ENCODE peak calls at places on chromosomes 16 and 17, in six cellular contexts. S, Z, V, R, Y and H are unnamed samples. For H3K4me1, the result is how much of the 10 kb centered on the place peaks cover.

GRCh38 chr16:9843424-9844013 is 338.7 kb downstream of the GRIN2A start:
- DNase-seq in Y (no peak), Z (no peak), R (peak), V (no peak), S (no peak), H (no peak)

GRCh38 chr17:82302498-82302963 is 14.9 kb downstream of the CD7 start:
- DNase-seq in Z (no peak), S (no peak), Y (no peak), V (no peak), R (no peak), H (peak)

GRCh38 chr17:62984801-62985200 is 18.8 kb downstream of the TANC2 start:
- DNase-seq in R (no peak), Y (no peak), S (no peak), V (no peak), Z (no peak), H (no peak)

GRCh38 chr17:58329808-58330543 is 1.4 kb upstream of the TSPOAP1 start:
- DNase-seq in S (no peak), R (no peak), Y (no peak), Z (no peak), V (no peak), H (no peak)

GRCh38 chr17:64683791-64684190 is 21.7 kb upstream of the SMURF2 start:
- DNase-seq in Z (no peak), S (peak), R (no peak), Y (no peak), V (no peak), H (no peak)

GRCh38 chr16:4515611-4516233 is 22.9 kb downstream of the CDIP1 start:
- DNase-seq in R (no peak), S (no peak), Y (no peak), Z (no peak), V (no peak), H (peak)

GRCh38 chr17:68061512-68062313 is 26.2 kb downstream of the KPNA2 start:
- DNase-seq in Y (no peak), V (no peak), S (peak), R (no peak), Z (no peak), H (no peak)

GRCh38 chr17:30345089-30345433 is 11.2 kb upstream of the TMIGD1 start:
- DNase-seq in S (no peak), Y (no peak), Z (no peak), V (no peak), R (no peak), H (no peak)

GRCh38 chr17:79431175-79431574 is 179.7 kb downstream of the RBFOX3 start:
- DNase-seq in V (no peak), S (no peak), Y (no peak), Z (no peak), R (no peak), H (no peak)

GRCh38 chr17:36732351-36732750 is 131.0 kb downstream of the MRM1 start:
- DNase-seq in R (no peak), S (no peak), Y (no peak), V (no peak), Z (no peak), H (no peak)

GRCh38 chr16:26475579-26475978 is 591.1 kb upstream of the C16orf82 start:
- DNase-seq in Z (no peak), R (no peak), S (no peak), Y (no peak), V (no peak), H (no peak)

GRCh38 chr16:26756633-26757032 is 310.1 kb upstream of the C16orf82 start:
- DNase-seq in S (no peak), Z (no peak), Y (no peak), V (no peak), R (no peak), H (no peak)

GRCh38 chr17:37742114-37742761 is 2.6 kb downstream of the HNF1B start:
- DNase-seq in R (no peak), Y (peak), S (peak), Z (peak), V (peak), H (no peak)

GRCh38 chr17:2259769-2260536 is 43.6 kb downstream of the SMG6 start:
- DNase-seq in R (no peak), Z (no peak), S (peak), V (no peak), Y (no peak), H (no peak)

GRCh38 chr17:56034120-56034757 is 119.0 kb upstream of the ANKFN1 start:
- DNase-seq in S (no peak), Z (no peak), Y (no peak), V (no peak), R (peak), H (no peak)

DNA sequence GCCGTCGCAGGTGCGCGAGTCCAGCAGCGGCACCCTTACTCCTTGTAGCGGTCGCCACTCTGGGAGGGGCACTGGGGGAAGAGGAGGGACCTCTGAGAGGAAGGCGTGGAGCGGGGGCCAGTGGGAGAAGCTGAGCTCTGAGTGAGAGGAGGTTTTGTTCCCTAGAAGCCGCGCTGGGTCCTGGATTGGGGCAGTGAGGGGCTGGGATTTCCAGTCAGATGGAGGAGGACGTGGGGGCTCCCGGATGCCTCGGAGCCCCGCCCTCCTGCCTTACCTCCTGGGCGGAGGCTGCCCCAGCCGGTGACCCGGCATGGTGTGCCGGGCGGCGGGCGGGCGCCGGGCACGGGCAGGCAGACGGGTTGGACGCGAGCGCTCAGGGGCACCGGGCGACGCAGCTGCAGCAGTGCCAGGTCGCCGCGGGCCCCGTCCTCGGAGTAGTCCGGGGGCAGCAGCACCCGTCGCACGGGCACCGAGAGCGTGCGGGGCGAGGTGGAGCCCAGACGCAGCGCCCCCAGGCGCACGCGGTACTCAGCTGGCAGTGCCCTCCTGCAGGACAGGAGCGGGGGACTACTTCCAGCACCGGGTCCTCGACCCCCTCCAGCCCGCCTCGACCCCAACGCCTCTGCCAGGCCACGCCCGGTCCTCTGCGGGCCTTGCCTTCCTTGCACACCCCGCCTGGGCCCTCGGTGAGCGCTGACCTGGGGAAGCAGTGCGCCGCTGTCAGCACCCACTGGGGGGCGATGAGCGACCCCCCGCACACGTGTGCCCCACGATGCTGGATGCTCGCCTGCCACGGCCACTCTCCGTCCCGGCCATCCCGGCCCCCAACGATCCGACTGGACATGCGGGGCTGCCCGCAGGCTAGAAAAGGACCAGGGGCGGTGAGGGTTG is 2.0 kb downstream of the PRSS33 start:
- DNase-seq in Y (no peak), R (no peak), V (no peak), Z (no peak), S (no peak), H (peak)
- TF ChIP-seq POLR2A in Y (no peak), R (no peak), V (no peak), Z (no peak), S (no peak), H (no peak)

GRCh38 chr16:59573528-59574271 is 839.6 kb upstream of the GOT2 start:
- DNase-seq in V (peak), R (no peak), Z (no peak), S (peak), Y (no peak), H (no peak)

DNA sequence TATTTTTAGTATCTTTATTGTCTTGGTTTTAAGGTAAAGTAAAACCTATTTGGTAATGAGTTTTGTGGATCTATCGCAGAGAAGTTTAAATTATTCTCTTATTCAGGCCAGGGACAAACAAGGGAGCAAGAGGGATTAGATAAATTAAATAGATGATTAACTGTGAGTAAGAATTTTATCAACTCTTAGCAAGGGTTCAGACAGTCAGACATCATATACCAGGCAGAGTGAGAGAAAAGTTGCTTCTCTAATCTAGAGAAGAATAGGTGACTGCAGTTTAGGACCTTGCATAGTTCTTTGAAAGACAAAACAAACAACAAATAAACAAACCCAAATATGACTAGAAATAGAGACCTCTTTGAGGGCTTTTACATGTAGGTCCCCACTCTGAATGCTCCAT is 840.2 kb upstream of the GOT2 start:
- DNase-seq in Z (no peak), R (no peak), V (no peak), Y (no peak), S (no peak), H (no peak)
- H3K4me1 ChIP-seq in Z (under half), R (under half), V (under half), Y (under half), S (under half), H (under half)

DNA sequence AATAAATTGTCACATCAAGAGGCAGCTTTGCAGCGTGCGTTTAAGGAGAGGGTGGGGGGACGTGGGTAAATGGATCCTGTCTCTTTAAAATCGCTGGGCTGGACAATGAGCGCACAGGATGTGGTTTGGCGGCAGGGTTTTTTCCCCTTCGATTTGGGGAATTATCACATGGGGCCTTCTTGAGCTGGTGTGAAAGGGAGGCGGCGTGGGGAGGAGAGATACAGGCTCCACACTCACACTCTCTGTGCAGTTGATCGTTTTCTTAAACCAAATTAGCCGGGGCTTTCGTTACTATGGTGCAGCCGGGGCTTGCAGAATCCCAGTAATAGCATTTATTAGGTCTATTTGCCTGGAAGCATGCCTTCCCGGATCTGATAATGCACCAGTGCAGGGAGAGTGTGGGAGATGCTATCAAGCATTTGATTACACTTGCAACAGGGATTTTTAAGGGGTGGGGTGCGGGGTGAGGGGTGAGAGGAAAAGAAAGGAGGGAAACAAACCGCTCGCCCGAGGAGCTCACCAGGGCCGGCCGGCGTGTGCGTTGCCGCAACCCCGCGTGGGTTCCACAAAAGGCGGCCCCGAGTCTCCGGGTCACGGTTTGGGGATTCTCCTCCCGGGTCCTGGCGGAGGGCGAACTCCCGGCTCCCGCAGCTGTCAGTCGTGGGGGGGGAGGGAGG is 58.9 kb upstream of the GSE1 start:
- DNase-seq in R (no peak), Y (peak), V (peak), S (peak), Z (peak), H (peak)
- TF ChIP-seq POLR2A in R (no peak), Y (no peak), V (peak), S (no peak), Z (no peak), H (no peak)

DNA sequence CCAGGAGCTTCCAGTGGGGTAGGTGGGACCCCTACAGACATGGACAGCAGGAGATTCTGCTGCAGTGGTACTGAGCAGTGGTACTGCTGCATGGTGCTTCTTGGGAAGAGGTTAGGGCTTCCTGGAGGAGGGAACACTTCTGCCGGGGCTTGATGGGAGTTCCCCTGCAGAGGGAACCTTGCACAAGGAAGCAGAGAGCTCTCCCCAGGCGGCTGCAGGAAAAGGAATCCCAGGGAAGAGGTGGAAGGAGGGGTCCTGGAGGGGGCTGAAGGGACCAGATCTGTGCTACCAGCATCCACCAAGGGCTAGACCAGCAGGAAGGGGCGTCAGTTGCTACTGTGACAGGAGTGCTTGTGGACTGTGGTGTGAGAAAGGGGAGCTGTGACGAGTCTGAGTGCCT is 10.6 kb downstream of the RIPOR1 start:
- DNase-seq in R (no peak), Z (no peak), S (no peak), V (no peak), Y (no peak), H (no peak)
- H3K4me1 ChIP-seq in R (half or more), Z (under half), S (under half), V (under half), Y (half or more), H (half or more)